ENCODE peak calls at places on chromosomes 13 and 19, in seven cellular contexts. One of them, this sample, is unnamed.

GRCh38 chr19:54138777-54139256 is 1.3 kb downstream of the CNOT3 start:
- DNase-seq in NCI-H1436 treated with DMSO at 0.1 percent for 48 hours: no peak
- DNase-seq in effector CD4-positive, alpha-beta T cell: no peak
- DNase-seq in AML-193: no peak
- DNase-seq in neuronal stem cell: no peak
- DNase-seq in SHP77: no peak
- DNase-seq in tibial nerve: no peak
- DNase-seq in this sample: no peak

GRCh38 chr19:4061683-4062575 is 4.8 kb downstream of the ZBTB7A start:
- DNase-seq in NCI-H1436 treated with DMSO at 0.1 percent for 48 hours: no peak
- DNase-seq in effector CD4-positive, alpha-beta T cell: no peak
- DNase-seq in AML-193: no peak
- DNase-seq in neuronal stem cell: no peak
- DNase-seq in SHP77: no peak
- DNase-seq in tibial nerve: no peak
- DNase-seq in this sample: peak; percentile 97

GRCh38 chr19:8641908-8642547 is 11.6 kb downstream of the NFILZ start:
- DNase-seq in NCI-H1436 treated with DMSO at 0.1 percent for 48 hours: no peak
- DNase-seq in effector CD4-positive, alpha-beta T cell: no peak
- DNase-seq in AML-193: peak; percentile 78
- DNase-seq in neuronal stem cell: no peak
- DNase-seq in SHP77: peak; percentile 39
- DNase-seq in tibial nerve: no peak
- DNase-seq in this sample: no peak

GRCh38 chr19:12564016-12564664 is 12.9 kb upstream of the ZNF564 start:
- DNase-seq in NCI-H1436 treated with DMSO at 0.1 percent for 48 hours: peak; percentile 33
- DNase-seq in effector CD4-positive, alpha-beta T cell: peak; percentile 88
- DNase-seq in AML-193: peak; percentile 75
- DNase-seq in neuronal stem cell: peak; percentile 84
- DNase-seq in SHP77: peak; percentile 54
- DNase-seq in tibial nerve: peak; percentile 92
- DNase-seq in this sample: peak; percentile 92

GRCh38 chr19:17530586-17530985 is 19.1 kb downstream of the PGLS start:
- DNase-seq in NCI-H1436 treated with DMSO at 0.1 percent for 48 hours: no peak
- DNase-seq in effector CD4-positive, alpha-beta T cell: no peak
- DNase-seq in AML-193: no peak
- DNase-seq in neuronal stem cell: no peak
- DNase-seq in SHP77: peak; percentile 88
- DNase-seq in tibial nerve: no peak
- DNase-seq in this sample: peak; percentile 75

GRCh38 chr13:35858665-35859064 is 272.5 kb downstream of the DCLK1 start:
- DNase-seq in NCI-H1436 treated with DMSO at 0.1 percent for 48 hours: no peak
- DNase-seq in effector CD4-positive, alpha-beta T cell: no peak
- DNase-seq in AML-193: no peak
- DNase-seq in neuronal stem cell: no peak
- DNase-seq in SHP77: no peak
- DNase-seq in tibial nerve: no peak
- DNase-seq in this sample: no peak

GRCh38 chr19:8610041-8610927 is at the start of gene ADAMTS10:
- DNase-seq in NCI-H1436 treated with DMSO at 0.1 percent for 48 hours: no peak
- DNase-seq in effector CD4-positive, alpha-beta T cell: peak; percentile 24
- DNase-seq in AML-193: no peak
- DNase-seq in neuronal stem cell: no peak
- DNase-seq in SHP77: no peak
- DNase-seq in tibial nerve: no peak
- DNase-seq in this sample: no peak

GRCh38 chr13:93254775-93255174 is 28.2 kb downstream of the GPC6 start:
- DNase-seq in NCI-H1436 treated with DMSO at 0.1 percent for 48 hours: no peak
- DNase-seq in effector CD4-positive, alpha-beta T cell: no peak
- DNase-seq in AML-193: no peak
- DNase-seq in neuronal stem cell: no peak
- DNase-seq in SHP77: peak; percentile 42
- DNase-seq in tibial nerve: no peak
- DNase-seq in this sample: no peak

GRCh38 chr19:32857584-32857983 is 12.0 kb downstream of the SLC7A9 start:
- DNase-seq in NCI-H1436 treated with DMSO at 0.1 percent for 48 hours: no peak
- DNase-seq in effector CD4-positive, alpha-beta T cell: no peak
- DNase-seq in AML-193: no peak
- DNase-seq in neuronal stem cell: no peak
- DNase-seq in SHP77: no peak
- DNase-seq in tibial nerve: no peak
- DNase-seq in this sample: no peak

GRCh38 chr13:105502193-105502592 is 1033.3 kb downstream of the EFNB2 start:
- DNase-seq in NCI-H1436 treated with DMSO at 0.1 percent for 48 hours: no peak
- DNase-seq in effector CD4-positive, alpha-beta T cell: no peak
- DNase-seq in AML-193: no peak
- DNase-seq in neuronal stem cell: peak; percentile 6
- DNase-seq in SHP77: no peak
- DNase-seq in tibial nerve: no peak
- DNase-seq in this sample: no peak

GRCh38 chr19:45526143-45526542 is 18.9 kb downstream of the VASP start:
- DNase-seq in NCI-H1436 treated with DMSO at 0.1 percent for 48 hours: no peak
- DNase-seq in effector CD4-positive, alpha-beta T cell: no peak
- DNase-seq in AML-193: no peak
- DNase-seq in neuronal stem cell: peak; percentile 68
- DNase-seq in SHP77: peak; percentile 50
- DNase-seq in tibial nerve: no peak
- DNase-seq in this sample: peak; percentile 25

GRCh38 chr13:48094404-48094780 is 512 bp downstream of the MED4 start:
- DNase-seq in NCI-H1436 treated with DMSO at 0.1 percent for 48 hours: no peak
- DNase-seq in effector CD4-positive, alpha-beta T cell: no peak
- DNase-seq in AML-193: no peak
- DNase-seq in neuronal stem cell: no peak
- DNase-seq in SHP77: no peak
- DNase-seq in tibial nerve: no peak
- DNase-seq in this sample: no peak